ENCODE peak calls at places on chromosome 14, in six cellular contexts. One of them, this sample, is unnamed.

GRCh38 chr14:105392161-105393090 is 5.9 kb upstream of the TEX22 start:
- DNase-seq in activated T-cell treated with anti-CD3 and anti-CD28 coated beads for 48 hours: no peak
- DNase-seq in Daoy: no peak
- DNase-seq in non-pigmented ciliary epithelial cell: no peak
- DNase-seq in NCI-H1417 treated with DMSO at 0.1 percent for 48 hours: no peak
- DNase-seq in HuH-7: no peak
- DNase-seq in this sample: no peak

GRCh38 chr14:97299661-97300060 is 502.5 kb downstream of the VRK1 start:
- DNase-seq in activated T-cell treated with anti-CD3 and anti-CD28 coated beads for 48 hours: no peak
- DNase-seq in Daoy: no peak
- DNase-seq in non-pigmented ciliary epithelial cell: no peak
- DNase-seq in NCI-H1417 treated with DMSO at 0.1 percent for 48 hours: no peak
- DNase-seq in HuH-7: no peak
- DNase-seq in this sample: peak; percentile 19

GRCh38 chr14:80787876-80788275 is 153.7 kb downstream of the CEP128 start:
- DNase-seq in activated T-cell treated with anti-CD3 and anti-CD28 coated beads for 48 hours: no peak
- DNase-seq in Daoy: no peak
- DNase-seq in non-pigmented ciliary epithelial cell: no peak
- DNase-seq in NCI-H1417 treated with DMSO at 0.1 percent for 48 hours: no peak
- DNase-seq in HuH-7: no peak
- DNase-seq in this sample: no peak

GRCh38 chr14:35878272-35879140 is 52.4 kb downstream of the BRMS1L start:
- DNase-seq in activated T-cell treated with anti-CD3 and anti-CD28 coated beads for 48 hours: no peak
- DNase-seq in Daoy: peak; percentile 81
- DNase-seq in non-pigmented ciliary epithelial cell: peak; percentile 69
- DNase-seq in NCI-H1417 treated with DMSO at 0.1 percent for 48 hours: no peak
- DNase-seq in HuH-7: no peak
- DNase-seq in this sample: no peak

GRCh38 chr14:103536693-103537092 is 7.7 kb downstream of the TRMT61A start:
- DNase-seq in activated T-cell treated with anti-CD3 and anti-CD28 coated beads for 48 hours: no peak
- DNase-seq in Daoy: no peak
- DNase-seq in non-pigmented ciliary epithelial cell: no peak
- DNase-seq in NCI-H1417 treated with DMSO at 0.1 percent for 48 hours: no peak
- DNase-seq in HuH-7: no peak
- DNase-seq in this sample: no peak

GRCh38 chr14:94594441-94594840 is 13.2 kb downstream of the SERPINA5 start:
- DNase-seq in activated T-cell treated with anti-CD3 and anti-CD28 coated beads for 48 hours: no peak
- DNase-seq in Daoy: no peak
- DNase-seq in non-pigmented ciliary epithelial cell: no peak
- DNase-seq in NCI-H1417 treated with DMSO at 0.1 percent for 48 hours: no peak
- DNase-seq in HuH-7: no peak
- DNase-seq in this sample: no peak

GRCh38 chr14:22847661-22848341 is 11.4 kb downstream of the MMP14 start:
- DNase-seq in activated T-cell treated with anti-CD3 and anti-CD28 coated beads for 48 hours: no peak
- DNase-seq in Daoy: peak; percentile 61
- DNase-seq in non-pigmented ciliary epithelial cell: no peak
- DNase-seq in NCI-H1417 treated with DMSO at 0.1 percent for 48 hours: no peak
- DNase-seq in HuH-7: no peak
- DNase-seq in this sample: no peak

GRCh38 chr14:47675489-47676300 is at the start of gene MDGA2:
- DNase-seq in activated T-cell treated with anti-CD3 and anti-CD28 coated beads for 48 hours: no peak
- DNase-seq in Daoy: peak; percentile 52
- DNase-seq in non-pigmented ciliary epithelial cell: no peak
- DNase-seq in NCI-H1417 treated with DMSO at 0.1 percent for 48 hours: no peak
- DNase-seq in HuH-7: no peak
- DNase-seq in this sample: peak; percentile 6

GRCh38 chr14:81363746-81364400 is 36.3 kb downstream of the STON2 start:
- DNase-seq in activated T-cell treated with anti-CD3 and anti-CD28 coated beads for 48 hours: no peak
- DNase-seq in Daoy: no peak
- DNase-seq in non-pigmented ciliary epithelial cell: no peak
- DNase-seq in NCI-H1417 treated with DMSO at 0.1 percent for 48 hours: no peak
- DNase-seq in HuH-7: no peak
- DNase-seq in this sample: no peak

GRCh38 chr14:88612981-88613380 is 50.1 kb downstream of the ZC3H14 start:
- DNase-seq in activated T-cell treated with anti-CD3 and anti-CD28 coated beads for 48 hours: no peak
- DNase-seq in Daoy: peak; percentile 32
- DNase-seq in non-pigmented ciliary epithelial cell: no peak
- DNase-seq in NCI-H1417 treated with DMSO at 0.1 percent for 48 hours: no peak
- DNase-seq in HuH-7: no peak
- DNase-seq in this sample: no peak

GRCh38 chr14:69010632-69011031 is 31.5 kb upstream of the ACTN1 start:
- DNase-seq in activated T-cell treated with anti-CD3 and anti-CD28 coated beads for 48 hours: no peak
- DNase-seq in Daoy: peak; percentile 54
- DNase-seq in non-pigmented ciliary epithelial cell: no peak
- DNase-seq in NCI-H1417 treated with DMSO at 0.1 percent for 48 hours: no peak
- DNase-seq in HuH-7: no peak
- DNase-seq in this sample: no peak

GRCh38 chr14:33165144-33165925 is 226.7 kb downstream of the NPAS3 start:
- DNase-seq in activated T-cell treated with anti-CD3 and anti-CD28 coated beads for 48 hours: no peak
- DNase-seq in Daoy: peak; percentile 28
- DNase-seq in non-pigmented ciliary epithelial cell: no peak
- DNase-seq in NCI-H1417 treated with DMSO at 0.1 percent for 48 hours: no peak
- DNase-seq in HuH-7: no peak
- DNase-seq in this sample: no peak

GRCh38 chr14:73277376-73277775 is 40.1 kb downstream of the PAPLN start:
- DNase-seq in activated T-cell treated with anti-CD3 and anti-CD28 coated beads for 48 hours: no peak
- DNase-seq in Daoy: no peak
- DNase-seq in non-pigmented ciliary epithelial cell: no peak
- DNase-seq in NCI-H1417 treated with DMSO at 0.1 percent for 48 hours: no peak
- DNase-seq in HuH-7: no peak
- DNase-seq in this sample: no peak

GRCh38 chr14:60722836-60723217 is 1.3 kb downstream of the SIX4 start:
- DNase-seq in activated T-cell treated with anti-CD3 and anti-CD28 coated beads for 48 hours: no peak
- DNase-seq in Daoy: no peak
- DNase-seq in non-pigmented ciliary epithelial cell: no peak
- DNase-seq in NCI-H1417 treated with DMSO at 0.1 percent for 48 hours: no peak
- DNase-seq in HuH-7: peak; percentile 45
- DNase-seq in this sample: no peak

GRCh38 chr14:91416744-91417133 is 881 bp downstream of the CCDC88C start:
- DNase-seq in activated T-cell treated with anti-CD3 and anti-CD28 coated beads for 48 hours: no peak
- DNase-seq in Daoy: peak; percentile 24
- DNase-seq in non-pigmented ciliary epithelial cell: no peak
- DNase-seq in NCI-H1417 treated with DMSO at 0.1 percent for 48 hours: no peak
- DNase-seq in HuH-7: no peak
- DNase-seq in this sample: no peak

GRCh38 chr14:87255046-87255445 is 737.9 kb downstream of the GALC start:
- DNase-seq in activated T-cell treated with anti-CD3 and anti-CD28 coated beads for 48 hours: no peak
- DNase-seq in Daoy: no peak
- DNase-seq in non-pigmented ciliary epithelial cell: no peak
- DNase-seq in NCI-H1417 treated with DMSO at 0.1 percent for 48 hours: no peak
- DNase-seq in HuH-7: no peak
- DNase-seq in this sample: no peak

GRCh38 chr14:33847066-33847465 is 103.8 kb downstream of the EGLN3 start:
- DNase-seq in activated T-cell treated with anti-CD3 and anti-CD28 coated beads for 48 hours: no peak
- DNase-seq in Daoy: no peak
- DNase-seq in non-pigmented ciliary epithelial cell: no peak
- DNase-seq in NCI-H1417 treated with DMSO at 0.1 percent for 48 hours: no peak
- DNase-seq in HuH-7: no peak
- DNase-seq in this sample: no peak

GRCh38 chr14:75417674-75418073 is 10.1 kb upstream of the JDP2 start:
- DNase-seq in activated T-cell treated with anti-CD3 and anti-CD28 coated beads for 48 hours: no peak
- DNase-seq in Daoy: no peak
- DNase-seq in non-pigmented ciliary epithelial cell: no peak
- DNase-seq in NCI-H1417 treated with DMSO at 0.1 percent for 48 hours: no peak
- DNase-seq in HuH-7: no peak
- DNase-seq in this sample: no peak

GRCh38 chr14:99015833-99016232 is 256.2 kb downstream of the BCL11B start:
- DNase-seq in activated T-cell treated with anti-CD3 and anti-CD28 coated beads for 48 hours: no peak
- DNase-seq in Daoy: peak; percentile 23
- DNase-seq in non-pigmented ciliary epithelial cell: no peak
- DNase-seq in NCI-H1417 treated with DMSO at 0.1 percent for 48 hours: peak; percentile 30
- DNase-seq in HuH-7: no peak
- DNase-seq in this sample: no peak

GRCh38 chr14:97166497-97166896 is 369.3 kb downstream of the VRK1 start:
- DNase-seq in activated T-cell treated with anti-CD3 and anti-CD28 coated beads for 48 hours: no peak
- DNase-seq in Daoy: peak; percentile 72
- DNase-seq in non-pigmented ciliary epithelial cell: no peak
- DNase-seq in NCI-H1417 treated with DMSO at 0.1 percent for 48 hours: no peak
- DNase-seq in HuH-7: no peak
- DNase-seq in this sample: no peak

GRCh38 chr14:23600322-23600707 is 21.7 kb upstream of the JPH4 start:
- DNase-seq in activated T-cell treated with anti-CD3 and anti-CD28 coated beads for 48 hours: no peak
- DNase-seq in Daoy: no peak
- DNase-seq in non-pigmented ciliary epithelial cell: no peak
- DNase-seq in NCI-H1417 treated with DMSO at 0.1 percent for 48 hours: no peak
- DNase-seq in HuH-7: no peak
- DNase-seq in this sample: no peak

GRCh38 chr14:28671425-28671824 is 95.2 kb upstream of the FOXG1 start:
- DNase-seq in activated T-cell treated with anti-CD3 and anti-CD28 coated beads for 48 hours: no peak
- DNase-seq in Daoy: peak; percentile 53
- DNase-seq in non-pigmented ciliary epithelial cell: peak; percentile 70
- DNase-seq in NCI-H1417 treated with DMSO at 0.1 percent for 48 hours: no peak
- DNase-seq in HuH-7: no peak
- DNase-seq in this sample: no peak

GRCh38 chr14:24274101-24274543 is 2.7 kb upstream of the RABGGTA start:
- DNase-seq in activated T-cell treated with anti-CD3 and anti-CD28 coated beads for 48 hours: peak; percentile 22
- DNase-seq in Daoy: no peak
- DNase-seq in non-pigmented ciliary epithelial cell: no peak
- DNase-seq in NCI-H1417 treated with DMSO at 0.1 percent for 48 hours: no peak
- DNase-seq in HuH-7: no peak
- DNase-seq in this sample: peak; percentile 65

GRCh38 chr14:96370528-96370927 is 7.2 kb downstream of the GSKIP start:
- DNase-seq in activated T-cell treated with anti-CD3 and anti-CD28 coated beads for 48 hours: no peak
- DNase-seq in Daoy: no peak
- DNase-seq in non-pigmented ciliary epithelial cell: no peak
- DNase-seq in NCI-H1417 treated with DMSO at 0.1 percent for 48 hours: no peak
- DNase-seq in HuH-7: no peak
- DNase-seq in this sample: no peak

GRCh38 chr14:54002653-54003052 is 46.0 kb upstream of the BMP4 start:
- DNase-seq in activated T-cell treated with anti-CD3 and anti-CD28 coated beads for 48 hours: no peak
- DNase-seq in Daoy: peak; percentile 39
- DNase-seq in non-pigmented ciliary epithelial cell: peak; percentile 49
- DNase-seq in NCI-H1417 treated with DMSO at 0.1 percent for 48 hours: no peak
- DNase-seq in HuH-7: no peak
- DNase-seq in this sample: no peak

GRCh38 chr14:51298895-51299294 is 58.8 kb downstream of the TMX1 start:
- DNase-seq in activated T-cell treated with anti-CD3 and anti-CD28 coated beads for 48 hours: no peak
- DNase-seq in Daoy: peak; percentile 64
- DNase-seq in non-pigmented ciliary epithelial cell: no peak
- DNase-seq in NCI-H1417 treated with DMSO at 0.1 percent for 48 hours: no peak
- DNase-seq in HuH-7: no peak
- DNase-seq in this sample: no peak

GRCh38 chr14:104285483-104285790 is 147.1 kb downstream of the KIF26A start:
- DNase-seq in activated T-cell treated with anti-CD3 and anti-CD28 coated beads for 48 hours: no peak
- DNase-seq in Daoy: no peak
- DNase-seq in non-pigmented ciliary epithelial cell: no peak
- DNase-seq in NCI-H1417 treated with DMSO at 0.1 percent for 48 hours: no peak
- DNase-seq in HuH-7: no peak
- DNase-seq in this sample: no peak

GRCh38 chr14:101600891-101601602 is 39.8 kb downstream of the DIO3 start:
- DNase-seq in activated T-cell treated with anti-CD3 and anti-CD28 coated beads for 48 hours: no peak
- DNase-seq in Daoy: peak; percentile 1
- DNase-seq in non-pigmented ciliary epithelial cell: no peak
- DNase-seq in NCI-H1417 treated with DMSO at 0.1 percent for 48 hours: no peak
- DNase-seq in HuH-7: no peak
- DNase-seq in this sample: no peak

GRCh38 chr14:55579724-55580400 is at the start of gene KTN1:
- DNase-seq in activated T-cell treated with anti-CD3 and anti-CD28 coated beads for 48 hours: peak; percentile 85
- DNase-seq in Daoy: peak; percentile 95
- DNase-seq in non-pigmented ciliary epithelial cell: no peak
- DNase-seq in NCI-H1417 treated with DMSO at 0.1 percent for 48 hours: peak; percentile 60
- DNase-seq in HuH-7: peak; percentile 74
- DNase-seq in this sample: peak; percentile 87

GRCh38 chr14:33968722-33969121 is 17.8 kb upstream of the EGLN3 start:
- DNase-seq in activated T-cell treated with anti-CD3 and anti-CD28 coated beads for 48 hours: no peak
- DNase-seq in Daoy: no peak
- DNase-seq in non-pigmented ciliary epithelial cell: no peak
- DNase-seq in NCI-H1417 treated with DMSO at 0.1 percent for 48 hours: no peak
- DNase-seq in HuH-7: no peak
- DNase-seq in this sample: no peak

GRCh38 chr14:101723061-101723595 is 38.4 kb upstream of the PPP2R5C start:
- DNase-seq in activated T-cell treated with anti-CD3 and anti-CD28 coated beads for 48 hours: no peak
- DNase-seq in Daoy: no peak
- DNase-seq in non-pigmented ciliary epithelial cell: no peak
- DNase-seq in NCI-H1417 treated with DMSO at 0.1 percent for 48 hours: no peak
- DNase-seq in HuH-7: no peak
- DNase-seq in this sample: no peak

GRCh38 chr14:73269729-73270651 is 32.7 kb downstream of the PAPLN start:
- DNase-seq in activated T-cell treated with anti-CD3 and anti-CD28 coated beads for 48 hours: no peak
- DNase-seq in Daoy: no peak
- DNase-seq in non-pigmented ciliary epithelial cell: no peak
- DNase-seq in NCI-H1417 treated with DMSO at 0.1 percent for 48 hours: no peak
- DNase-seq in HuH-7: no peak
- DNase-seq in this sample: no peak

GRCh38 chr14:100994757-100995156 is 91.2 kb upstream of the RTL1 start:
- DNase-seq in activated T-cell treated with anti-CD3 and anti-CD28 coated beads for 48 hours: no peak
- DNase-seq in Daoy: no peak
- DNase-seq in non-pigmented ciliary epithelial cell: no peak
- DNase-seq in NCI-H1417 treated with DMSO at 0.1 percent for 48 hours: no peak
- DNase-seq in HuH-7: no peak
- DNase-seq in this sample: no peak

GRCh38 chr14:102209224-102209966 is 69.7 kb downstream of the WDR20 start:
- DNase-seq in activated T-cell treated with anti-CD3 and anti-CD28 coated beads for 48 hours: no peak
- DNase-seq in Daoy: no peak
- DNase-seq in non-pigmented ciliary epithelial cell: no peak
- DNase-seq in NCI-H1417 treated with DMSO at 0.1 percent for 48 hours: no peak
- DNase-seq in HuH-7: peak; percentile 59
- DNase-seq in this sample: no peak

GRCh38 chr14:105087963-105088811 is 23.0 kb upstream of the GPR132 start:
- DNase-seq in activated T-cell treated with anti-CD3 and anti-CD28 coated beads for 48 hours: no peak
- DNase-seq in Daoy: peak; percentile 71
- DNase-seq in non-pigmented ciliary epithelial cell: no peak
- DNase-seq in NCI-H1417 treated with DMSO at 0.1 percent for 48 hours: no peak
- DNase-seq in HuH-7: peak; percentile 59
- DNase-seq in this sample: no peak

GRCh38 chr14:89215166-89215940 is 201.7 kb downstream of the FOXN3 start:
- DNase-seq in activated T-cell treated with anti-CD3 and anti-CD28 coated beads for 48 hours: no peak
- DNase-seq in Daoy: no peak
- DNase-seq in non-pigmented ciliary epithelial cell: no peak
- DNase-seq in NCI-H1417 treated with DMSO at 0.1 percent for 48 hours: no peak
- DNase-seq in HuH-7: no peak
- DNase-seq in this sample: no peak

GRCh38 chr14:80954771-80955299 is 586 bp upstream of the TSHR start:
- DNase-seq in activated T-cell treated with anti-CD3 and anti-CD28 coated beads for 48 hours: peak; percentile 61
- DNase-seq in Daoy: peak; percentile 80
- DNase-seq in non-pigmented ciliary epithelial cell: peak; percentile 27
- DNase-seq in NCI-H1417 treated with DMSO at 0.1 percent for 48 hours: peak; percentile 15
- DNase-seq in HuH-7: peak; percentile 61
- DNase-seq in this sample: peak; percentile 63

GRCh38 chr14:103884854-103885253 is 37.5 kb upstream of the PPP1R13B start:
- DNase-seq in activated T-cell treated with anti-CD3 and anti-CD28 coated beads for 48 hours: no peak
- DNase-seq in Daoy: no peak
- DNase-seq in non-pigmented ciliary epithelial cell: no peak
- DNase-seq in NCI-H1417 treated with DMSO at 0.1 percent for 48 hours: no peak
- DNase-seq in HuH-7: no peak
- DNase-seq in this sample: no peak

This sample was measured in T-helper 2 cell treated with Interferon-gamma antibody and Interleukin-4, amounts not matched to agents 5 μg/mL and 100 μg/mL, for 36 hours.